ENCODE peak calls at places on chromosomes 1 and 21, in five cellular contexts. S is OCI-LY7; Y is astrocyte of the spinal cord; F is ascending aorta; Z is CD4-positive, CD25-positive, alpha-beta regulatory T cell. R is an unnamed sample.

GRCh38 chr1:170461762-170462384 is 70.1 kb upstream of the GORAB start:
- DNase-seq in S (no peak), F (peak; percentile 62), Y (peak; percentile 92), Z (no peak), R (no peak)

GRCh38 chr1:186420923-186421322 is 40.0 kb downstream of the PDC start:
- DNase-seq in F (no peak), S (peak; percentile 38), Y (peak; percentile 12), Z (no peak), R (no peak)

GRCh38 chr1:117652421-117652820 is 46.6 kb downstream of the TENT5C start:
- DNase-seq in F (no peak), Y (no peak), Z (no peak), S (peak; percentile 54), R (no peak)

GRCh38 chr1:157390646-157391045 is 161.7 kb downstream of the FCRL5 start:
- DNase-seq in Y (peak; percentile 61), F (no peak), S (no peak), Z (no peak), R (no peak)

GRCh38 chr1:171061425-171062143 is 29.1 kb upstream of the FMO3 start:
- DNase-seq in F (no peak), Z (no peak), S (no peak), Y (no peak), R (no peak)

GRCh38 chr1:198373376-198373775 is 167.1 kb downstream of the ATP6V1G3 start:
- DNase-seq in Z (no peak), S (no peak), Y (peak; percentile 22), F (no peak), R (no peak)

GRCh38 chr1:229225331-229225782 is 45.6 kb upstream of the RAB4A start:
- DNase-seq in F (no peak), Z (no peak), S (no peak), Y (no peak), R (no peak)

GRCh38 chr1:230753586-230754251 is 6.5 kb downstream of the CAPN9 start:
- DNase-seq in S (peak; percentile 59), F (no peak), Y (peak; percentile 22), Z (no peak), R (no peak)

GRCh38 chr1:44786138-44786840 is 1.7 kb downstream of the BEST4 start:
- DNase-seq in S (peak; percentile 78), Y (peak; percentile 74), F (peak; percentile 84), Z (peak; percentile 66), R (peak; percentile 85)

GRCh38 chr1:185699874-185700273 is 34.3 kb upstream of the HMCN1 start:
- DNase-seq in Z (no peak), Y (no peak), S (no peak), F (no peak), R (no peak)

GRCh38 chr1:94305704-94306103 is 68.3 kb upstream of the ARHGAP29 start:
- DNase-seq in Z (no peak), Y (peak; percentile 89), F (no peak), S (no peak), R (no peak)

GRCh38 chr1:6316240-6317100 is 55.6 kb upstream of the GPR153 start:
- DNase-seq in Z (no peak), S (no peak), F (no peak), Y (no peak), R (no peak)

GRCh38 chr1:172254521-172255222 is 165.8 kb upstream of the C1orf105 start:
- DNase-seq in Z (no peak), Y (peak; percentile 95), F (no peak), S (no peak), R (no peak)

GRCh38 chr1:65948609-65949229 is 156.0 kb downstream of the PDE4B start:
- DNase-seq in Z (no peak), Y (peak; percentile 49), F (no peak), S (no peak), R (no peak)

GRCh38 chr1:106768501-106768900 is 288.0 kb upstream of the PRMT6 start:
- DNase-seq in F (no peak), Z (no peak), Y (peak; percentile 2), S (no peak), R (no peak)

GRCh38 chr1:155145491-155145890 is 5.2 kb upstream of the DPM3 start:
- DNase-seq in Z (no peak), S (no peak), Y (no peak), F (no peak), R (no peak)

GRCh38 chr1:28173151-28173979 is 3.1 kb downstream of the PTAFR start:
- DNase-seq in Z (no peak), F (no peak), Y (no peak), S (peak; percentile 36), R (no peak)
- H3K4me3 ChIP-seq in Z (no peak overlapping the region), F (no peak overlapping the region), Y (no peak overlapping the region), S (peak overlapping the region; percentile 77), R (no peak overlapping the region)

DNA sequence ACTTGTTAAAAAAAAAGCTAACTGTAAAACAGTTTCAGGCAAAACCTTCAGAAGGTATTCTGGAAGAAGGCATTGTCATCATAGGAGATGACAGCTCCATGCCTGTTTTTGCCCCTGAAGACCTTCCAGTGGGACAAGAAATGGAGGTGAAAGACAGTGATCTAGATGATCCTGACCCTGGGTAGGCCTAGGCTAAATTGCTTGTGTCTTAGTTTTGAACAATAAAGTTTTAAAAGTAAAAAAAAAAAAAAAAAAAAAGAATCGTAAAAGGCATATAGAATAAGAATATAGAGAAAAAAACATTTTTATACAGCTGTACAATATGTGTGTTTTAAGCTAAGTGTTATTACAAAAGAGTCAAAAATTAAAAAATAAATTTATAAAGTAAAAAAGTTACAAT is 106.6 kb upstream of the PLXNA2 start:
- DNase-seq in F (no peak), Y (no peak), S (no peak), Z (no peak), R (no peak)
- H3K4me3 ChIP-seq in F (no peak overlapping the region), Y (no peak overlapping the region), S (no peak overlapping the region), Z (no peak overlapping the region), R (no peak overlapping the region)

GRCh38 chr1:67687649-67688048 is 2.6 kb downstream of the GADD45A start:
- DNase-seq in F (no peak), Y (peak; percentile 80), S (no peak), Z (no peak), R (no peak)
- H3K4me3 ChIP-seq in F (peak overlapping the region; percentile 94), Y (peak overlapping the region; percentile 97), S (peak overlapping the region; percentile 86), Z (peak overlapping the region; percentile 79), R (no peak overlapping the region)

DNA sequence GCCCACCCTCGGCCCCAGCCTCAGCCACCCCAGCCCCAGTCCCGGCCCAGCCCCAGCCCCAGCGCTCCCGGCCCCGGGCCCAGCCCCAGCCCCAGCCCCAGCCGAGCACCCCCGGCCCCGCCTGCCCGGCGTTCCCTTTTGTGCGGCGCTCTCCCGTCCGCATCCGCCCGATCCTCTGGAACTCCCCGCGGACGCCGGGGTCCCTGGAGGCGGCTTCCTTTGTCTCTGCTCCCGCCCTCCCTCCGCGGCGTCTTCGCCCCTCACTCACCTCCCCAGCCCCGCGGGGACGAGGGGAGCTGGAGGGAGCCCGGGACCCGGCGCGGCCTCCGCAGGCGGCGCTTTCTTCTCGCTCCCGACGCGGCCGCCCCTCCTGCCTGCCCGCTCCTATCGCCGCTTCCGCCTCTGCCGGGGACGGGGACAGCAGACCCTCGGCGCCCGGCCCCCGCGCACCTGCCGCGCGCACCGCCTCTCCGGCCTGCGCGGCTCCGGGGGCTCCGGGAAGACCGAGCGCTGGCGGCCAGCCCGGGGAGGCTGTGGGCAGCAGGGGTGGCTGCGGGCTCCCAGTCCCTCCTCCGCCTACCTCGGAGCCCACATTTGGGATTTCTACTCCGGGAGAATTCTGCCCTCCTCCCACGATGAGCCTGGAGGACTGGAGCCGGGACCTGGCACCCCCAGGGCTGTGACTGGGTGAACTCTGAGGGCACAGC is 14.0 kb downstream of the AGRN start:
- DNase-seq in F (no peak), Y (no peak), S (no peak), Z (no peak), R (no peak)
- H3K4me3 ChIP-seq in F (peak overlapping the region; percentile 70), Y (no peak overlapping the region), S (no peak overlapping the region), Z (no peak overlapping the region), R (no peak overlapping the region)

GRCh38 chr1:234727018-234727757 is 117.2 kb upstream of the IRF2BP2 start:
- DNase-seq in F (no peak), Y (peak; percentile 54), Z (no peak), S (peak; percentile 50), R (no peak)

GRCh38 chr1:234726359-234726836 is 116.4 kb upstream of the IRF2BP2 start:
- DNase-seq in F (no peak), Z (no peak), S (peak; percentile 13), Y (no peak), R (no peak)

GRCh38 chr1:234722904-234723588 is 113.1 kb upstream of the IRF2BP2 start:
- DNase-seq in Z (peak; percentile 25), S (peak; percentile 10), F (peak; percentile 93), Y (peak; percentile 94), R (peak; percentile 51)

GRCh38 chr1:234724517-234725176 is 114.7 kb upstream of the IRF2BP2 start:
- DNase-seq in Z (no peak), S (no peak), F (peak; percentile 95), Y (no peak), R (peak; percentile 51)

GRCh38 chr1:234725177-234726132 is 115.5 kb upstream of the IRF2BP2 start:
- DNase-seq in S (peak; percentile 68), F (peak; percentile 75), Y (peak; percentile 42), Z (peak; percentile 16), R (no peak)
- H3K4me3 ChIP-seq in S (peak overlapping the region; percentile 27), F (peak overlapping the region; percentile 35), Y (no peak overlapping the region), Z (peak overlapping the region; percentile 56), R (peak overlapping the region; percentile 52)

DNA sequence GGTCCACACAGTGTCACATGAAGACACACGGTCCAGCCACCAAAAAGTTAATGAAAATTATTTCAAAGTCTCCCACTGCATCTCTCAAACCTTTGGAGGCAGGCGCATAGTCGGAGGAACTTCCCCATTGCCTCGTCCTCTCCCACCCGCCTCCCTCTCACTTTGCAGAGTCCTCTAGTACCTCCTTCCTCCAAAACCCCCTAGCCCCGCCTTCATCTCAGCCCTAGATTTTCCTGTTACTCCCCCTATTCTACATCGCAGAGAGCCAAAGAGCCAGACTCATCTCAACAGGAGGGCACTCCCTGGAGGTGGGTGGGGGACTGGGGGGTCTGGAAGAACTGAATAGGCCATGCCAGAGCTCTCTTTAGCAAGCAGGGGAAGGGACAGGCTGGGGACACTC is 79.3 kb downstream of the DISP3 start:
- DNase-seq in Y (no peak), S (no peak), F (no peak), Z (no peak), R (no peak)
- H3K4me3 ChIP-seq in Y (no peak overlapping the region), S (no peak overlapping the region), F (no peak overlapping the region), Z (no peak overlapping the region), R (no peak overlapping the region)

GRCh38 chr1:40819101-40819500 is 35.5 kb downstream of the KCNQ4 start:
- DNase-seq in Z (no peak), Y (no peak), S (no peak), F (no peak), R (no peak)
- H3K4me3 ChIP-seq in Z (no peak overlapping the region), Y (no peak overlapping the region), S (peak overlapping the region; percentile 61), F (no peak overlapping the region), R (no peak overlapping the region)

DNA sequence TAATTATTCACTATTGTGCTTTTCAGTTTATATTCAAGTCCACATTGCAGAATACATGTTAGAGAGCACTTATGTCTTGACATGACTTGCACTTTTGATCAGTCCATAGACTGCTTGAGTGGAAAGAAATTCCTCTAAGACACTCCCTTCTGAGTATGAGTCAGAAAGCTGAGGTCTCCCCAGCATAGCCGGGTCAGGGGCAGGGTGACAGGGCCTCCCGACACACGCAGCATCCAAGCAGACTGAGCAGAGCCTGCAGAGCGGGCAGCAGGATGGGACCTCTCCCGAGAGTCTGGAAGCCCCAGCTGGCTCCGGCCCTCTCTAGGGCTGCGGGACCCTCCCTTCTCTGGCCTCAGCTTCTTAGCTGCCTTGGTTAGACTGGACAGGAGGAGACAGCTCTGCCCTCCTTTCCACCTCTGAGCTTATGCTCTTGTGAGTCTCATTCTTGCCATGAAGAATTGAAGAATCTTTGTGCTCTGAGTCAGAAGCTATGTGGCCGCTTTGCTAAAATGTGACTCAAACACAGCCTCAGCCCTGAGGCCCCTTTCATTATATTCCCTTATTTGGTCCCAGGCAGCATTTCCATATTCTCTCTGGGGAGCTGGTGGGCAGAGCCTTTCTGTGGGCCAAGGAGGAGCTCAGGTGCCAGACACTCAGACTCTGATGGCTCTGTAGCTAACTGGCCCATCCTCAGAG is 11.2 kb upstream of the CAPN2 start:
- DNase-seq in Z (no peak), Y (peak; percentile 98), F (peak; percentile 86), S (no peak), R (no peak)
- H3K4me3 ChIP-seq in Z (no peak overlapping the region), Y (no peak overlapping the region), F (peak overlapping the region; percentile 53), S (no peak overlapping the region), R (no peak overlapping the region)

GRCh38 chr21:45874716-45875415 is 106.7 kb upstream of the COL6A1 start:
- DNase-seq in F (no peak), Z (no peak), Y (peak; percentile 98), S (no peak), R (no peak)
- H3K4me3 ChIP-seq in F (peak overlapping the region; percentile 15), Z (no peak overlapping the region), Y (peak overlapping the region; percentile 7), S (no peak overlapping the region), R (no peak overlapping the region)